ENCODE peak calls at places on chromosomes 4 and X, in seven cellular contexts. J, N, K, C, R, Z and W are unnamed samples.

GRCh38 chr4:8010618-8011017 is 71.0 kb upstream of the AFAP1 start:
- DNase-seq in J (no peak), N (peak; percentile 61), K (no peak), C (peak; percentile 74), R (no peak), Z (no peak), W (peak; percentile 57)

GRCh38 chr4:69025191-69025998 is 70.9 kb upstream of the UGT2B7 start:
- DNase-seq in J (no peak), N (peak; percentile 50), K (peak; percentile 7), C (no peak), R (no peak), Z (no peak), W (peak; percentile 11)

GRCh38 chrX:40172169-40172979 is 74.6 kb upstream of the BCOR start:
- DNase-seq in J (no peak), N (no peak), K (peak; percentile 69), C (peak; percentile 65), R (peak; percentile 45), Z (no peak), W (no peak)

GRCh38 chr4:184653650-184654049 is 4.1 kb downstream of the PRIMPOL start:
- DNase-seq in J (no peak), N (no peak), K (peak; percentile 63), C (no peak), R (no peak), Z (no peak), W (no peak)

GRCh38 chrX:15903186-15903681 is 48.6 kb upstream of the AP1S2 start:
- DNase-seq in J (no peak), N (no peak), K (no peak), C (no peak), R (no peak), Z (no peak), W (no peak)

GRCh38 chr4:173057442-173057841 is 111.2 kb upstream of the GALNT7 start:
- DNase-seq in J (no peak), N (no peak), K (peak; percentile 22), C (no peak), R (no peak), Z (no peak), W (no peak)

GRCh38 chr4:119598521-119598920 is 30.1 kb downstream of the PDE5A start:
- DNase-seq in J (no peak), N (no peak), K (no peak), C (no peak), R (no peak), Z (no peak), W (no peak)

GRCh38 chr4:55080174-55080865 is 45.1 kb downstream of the KDR start:
- DNase-seq in J (no peak), N (no peak), K (no peak), C (peak; percentile 22), R (no peak), Z (no peak), W (no peak)

GRCh38 chrX:107731831-107732502 is 43.6 kb downstream of the TSC22D3 start:
- DNase-seq in J (no peak), N (no peak), K (peak; percentile 53), C (peak; percentile 97), R (no peak), Z (no peak), W (no peak)

GRCh38 chrX:107565916-107566602 is 62.3 kb upstream of the PRPS1 start:
- DNase-seq in J (no peak), N (no peak), K (peak; percentile 66), C (peak; percentile 53), R (no peak), Z (no peak), W (peak; percentile 54)

GRCh38 chr4:165464813-165465381 is 86.1 kb downstream of the CPE start:
- DNase-seq in J (no peak), N (peak; percentile 58), K (peak; percentile 59), C (peak; percentile 73), R (no peak), Z (no peak), W (peak; percentile 20)

GRCh38 chr4:122777846-122778501 is 45.5 kb downstream of the BBS12 start:
- DNase-seq in J (no peak), N (no peak), K (peak; percentile 88), C (peak; percentile 70), R (no peak), Z (no peak), W (no peak)

GRCh38 chr4:26050212-26050643 is 136.2 kb downstream of the SMIM20 start:
- DNase-seq in J (no peak), N (no peak), K (no peak), C (no peak), R (no peak), Z (no peak), W (no peak)

GRCh38 chrX:44974462-44974861 is 101.5 kb downstream of the KDM6A start:
- DNase-seq in J (no peak), N (no peak), K (peak; percentile 66), C (peak; percentile 6), R (no peak), Z (no peak), W (no peak)

GRCh38 chr4:89657931-89658700 is 178.8 kb downstream of the SNCA start:
- DNase-seq in J (no peak), N (peak; percentile 21), K (peak; percentile 57), C (peak; percentile 67), R (no peak), Z (no peak), W (no peak)

GRCh38 chr4:87193958-87194675 is 26.3 kb downstream of the KLHL8 start:
- DNase-seq in J (no peak), N (no peak), K (no peak), C (no peak), R (no peak), Z (no peak), W (no peak)

GRCh38 chrX:23773601-23774175 is 9.3 kb upstream of the SAT1 start:
- DNase-seq in J (no peak), N (no peak), K (no peak), C (no peak), R (peak; percentile 21), Z (peak; percentile 14), W (no peak)

GRCh38 chr4:186304816-186305520 is 39.0 kb downstream of the F11 start:
- DNase-seq in J (no peak), N (no peak), K (no peak), C (peak; percentile 26), R (no peak), Z (no peak), W (no peak)

GRCh38 chr4:76637704-76638361 is 202.8 kb downstream of the SHROOM3 start:
- DNase-seq in J (no peak), N (no peak), K (no peak), C (no peak), R (no peak), Z (no peak), W (no peak)

GRCh38 chr4:158462611-158463010 is 59.1 kb upstream of the RXFP1 start:
- DNase-seq in J (no peak), N (no peak), K (peak; percentile 7), C (no peak), R (no peak), Z (no peak), W (no peak)

GRCh38 chrX:71214604-71215334 is 8.3 kb upstream of the GJB1 start:
- DNase-seq in J (no peak), N (no peak), K (no peak), C (no peak), R (no peak), Z (no peak), W (no peak)

GRCh38 chr4:154564311-154564710 is 1.5 kb downstream of the FGB start:
- DNase-seq in J (no peak), N (no peak), K (no peak), C (no peak), R (no peak), Z (no peak), W (no peak)

GRCh38 chr4:138983690-138984089 is 31.9 kb upstream of the NOCT start:
- DNase-seq in J (no peak), N (no peak), K (no peak), C (no peak), R (no peak), Z (no peak), W (no peak)

GRCh38 chr4:113636877-113637276 is 124.7 kb downstream of the CAMK2D start:
- DNase-seq in J (no peak), N (no peak), K (peak; percentile 59), C (peak; percentile 78), R (peak; percentile 27), Z (no peak), W (no peak)

GRCh38 chrX:12007881-12008280 is 130.4 kb upstream of the FRMPD4 start:
- DNase-seq in J (no peak), N (no peak), K (peak; percentile 89), C (peak; percentile 75), R (no peak), Z (no peak), W (no peak)

GRCh38 chrX:134782796-134783195 is 124.5 kb upstream of the PLAC1 start:
- DNase-seq in J (no peak), N (no peak), K (peak; percentile 56), C (peak; percentile 59), R (no peak), Z (no peak), W (no peak)

GRCh38 chrX:110432831-110433230 is 74.2 kb downstream of the RTL9 start:
- DNase-seq in J (no peak), N (no peak), K (no peak), C (no peak), R (no peak), Z (no peak), W (no peak)

GRCh38 chr4:97349468-97350186 is 793.6 kb downstream of the STPG2 start:
- DNase-seq in J (no peak), N (no peak), K (no peak), C (no peak), R (no peak), Z (no peak), W (no peak)